ENCODE peak calls at places on chromosomes 13 and 19, in six cellular contexts. C is HS-5; U is brain microvascular endothelial cell; M is DMS153; P is KG1; I is activated CD8-positive, alpha-beta T cell treated with anti-CD3 and anti-CD28 coated beads, Interleukin-2, amount 10 ng/mL, durations not matched to agents 7 days and 5 days. B is an unnamed sample.

GRCh38 chr13:66680031-66680430 is 550.1 kb downstream of the PCDH9 start:
- DNase-seq in C (no peak), U (no peak), M (no peak), P (no peak), I (no peak), B (no peak)

GRCh38 chr19:4379383-4380253 is 20.7 kb downstream of the SH3GL1 start:
- DNase-seq in C (peak), U (no peak), M (no peak), P (no peak), I (peak), B (no peak)

GRCh38 chr13:50991624-50992610 is 82.3 kb downstream of the RNASEH2B start:
- DNase-seq in C (no peak), U (no peak), M (no peak), P (no peak), I (peak), B (no peak)

GRCh38 chr19:47573076-47574026 is at the start of gene ZNF541:
- DNase-seq in C (peak), U (no peak), M (no peak), P (no peak), I (peak), B (no peak)

GRCh38 chr13:62119739-62120700 is 704.4 kb upstream of the PCDH20 start:
- DNase-seq in C (no peak), U (no peak), M (no peak), P (no peak), I (no peak), B (no peak)

GRCh38 chr19:33047422-33047821 is 17.3 kb downstream of the RHPN2 start:
- DNase-seq in C (no peak), U (no peak), M (no peak), P (no peak), I (no peak), B (no peak)

GRCh38 chr13:113354831-113355610 is 8.9 kb downstream of the GRTP1 start:
- DNase-seq in C (no peak), U (no peak), M (no peak), P (no peak), I (no peak), B (no peak)

GRCh38 chr19:13619203-13619632 is 112.9 kb upstream of the CACNA1A start:
- DNase-seq in C (no peak), U (peak), M (no peak), P (no peak), I (no peak), B (no peak)

GRCh38 chr19:13574933-13575332 is 68.7 kb upstream of the CACNA1A start:
- DNase-seq in C (no peak), U (no peak), M (no peak), P (no peak), I (no peak), B (no peak)

GRCh38 chr19:28705008-28705407 is 507.9 kb downstream of the UQCRFS1 start:
- DNase-seq in C (peak), U (peak), M (no peak), P (no peak), I (no peak), B (no peak)

GRCh38 chr13:114134111-114134943 is 1.9 kb upstream of the RASA3 start:
- DNase-seq in C (no peak), U (no peak), M (no peak), P (no peak), I (peak), B (no peak)

GRCh38 chr13:66513728-66514127 is 716.4 kb downstream of the PCDH9 start:
- DNase-seq in C (no peak), U (peak), M (no peak), P (peak), I (no peak), B (no peak)

GRCh38 chr19:30084390-30084819 is 142.4 kb downstream of the URI1 start:
- DNase-seq in C (no peak), U (no peak), M (no peak), P (no peak), I (no peak), B (no peak)

GRCh38 chr13:89066868-89067466 is 1395.8 kb downstream of the SLITRK5 start:
- DNase-seq in C (peak), U (no peak), M (peak), P (peak), I (peak), B (no peak)

B was measured in NCI-H2029 treated with DMSO at 0.1 percent for 48 hours.